ENCODE peak calls at places on chromosome 11, in eight cellular contexts. E is substantia nigra; T is body of pancreas; A is psoas muscle; X is prostate gland; B is CD8-positive, alpha-beta memory T cell; N is adrenal gland; Q is dorsolateral prefrontal cortex. W is an unnamed sample.

GRCh38 chr11:59102259-59102765 is 4.7 kb upstream of the FAM111B start:
- DNase-seq in T (peak), E (peak), N (peak), A (peak), Q (peak), X (peak), B (peak), W (peak)

GRCh38 chr11:8356731-8357504 is 93.2 kb upstream of the LMO1 start:
- DNase-seq in T (peak), Q (peak), X (no peak), A (peak), E (no peak), N (no peak), B (no peak), W (no peak)

GRCh38 chr11:118295834-118296454 is 8.6 kb upstream of the CD3E start:
- DNase-seq in A (no peak), T (peak), E (no peak), N (no peak), Q (no peak), X (peak), B (peak), W (no peak)

GRCh38 chr11:7612661-7613393 is 60.5 kb downstream of the CYB5R2 start:
- DNase-seq in E (no peak), X (no peak), B (no peak), N (no peak), T (peak), A (no peak), Q (no peak), W (no peak)

GRCh38 chr11:76186776-76187279 is 19.5 kb downstream of the WNT11 start:
- DNase-seq in Q (no peak), T (peak), E (no peak), X (no peak), N (peak), B (no peak), A (peak), W (no peak)

GRCh38 chr11:6353367-6353987 is 33.2 kb upstream of the CAVIN3 start:
- DNase-seq in A (peak), E (peak), T (peak), B (peak), X (peak), N (peak), Q (no peak), W (peak)

GRCh38 chr11:69413015-69413801 is 68.3 kb upstream of the LINC01488 start:
- DNase-seq in N (no peak), A (no peak), B (no peak), Q (no peak), E (no peak), T (no peak), X (no peak), W (no peak)

GRCh38 chr11:2559527-2560311 is 114.9 kb downstream of the KCNQ1 start:
- DNase-seq in Q (no peak), X (no peak), N (no peak), T (peak), E (no peak), A (peak), B (no peak), W (no peak)

GRCh38 chr11:119488256-119488995 is 65.5 kb upstream of the THY1 start:
- DNase-seq in Q (peak), X (no peak), T (no peak), B (no peak), E (no peak), N (peak), A (no peak), W (no peak)

GRCh38 chr11:6418958-6419611 is at the start of gene APBB1:
- DNase-seq in E (peak), A (peak), Q (peak), N (peak), B (peak), X (peak), T (peak), W (no peak)

GRCh38 chr11:11396290-11397042 is 43.4 kb upstream of the CSNK2A3 start:
- DNase-seq in E (no peak), B (no peak), A (peak), T (no peak), X (no peak), Q (no peak), N (no peak), W (peak)

GRCh38 chr11:94740083-94740974 is 27.8 kb upstream of the AMOTL1 start:
- DNase-seq in T (peak), Q (peak), E (peak), A (peak), B (no peak), N (peak), X (peak), W (peak)

GRCh38 chr11:120034881-120035620 is 102.9 kb downstream of the TRIM29 start:
- DNase-seq in B (no peak), E (no peak), Q (no peak), T (no peak), X (no peak), A (no peak), N (no peak), W (no peak)

GRCh38 chr11:114353448-114353847 is 46.9 kb downstream of the C11orf71 start:
- DNase-seq in X (no peak), Q (no peak), A (no peak), E (no peak), T (no peak), N (no peak), B (no peak), W (no peak)

GRCh38 chr11:32309541-32310217 is 125.7 kb downstream of the WT1 start:
- DNase-seq in A (no peak), Q (no peak), N (no peak), E (no peak), T (no peak), B (no peak), X (no peak), W (no peak)

GRCh38 chr11:95301497-95301896 is 70.5 kb upstream of the SESN3 start:
- DNase-seq in B (no peak), Q (no peak), X (no peak), N (no peak), E (no peak), A (no peak), T (peak), W (no peak)

GRCh38 chr11:66745356-66746235 is 16.6 kb upstream of the SPTBN2 start:
- DNase-seq in A (no peak), N (peak), B (peak), T (peak), E (no peak), X (peak), Q (peak), W (no peak)

GRCh38 chr11:134290646-134291045 is 14.5 kb downstream of the GLB1L3 start:
- DNase-seq in E (no peak), T (no peak), X (no peak), B (no peak), Q (no peak), N (no peak), A (no peak), W (no peak)

GRCh38 chr11:17351510-17352176 is at the start of gene NCR3LG1:
- DNase-seq in N (peak), Q (peak), X (peak), T (peak), A (peak), E (peak), B (peak), W (peak)

GRCh38 chr11:34266987-34267386 is 90.8 kb downstream of the ABTB2 start:
- DNase-seq in X (no peak), Q (peak), T (no peak), E (peak), A (no peak), N (no peak), B (no peak), W (peak)

GRCh38 chr11:64314146-64314804 is 3.1 kb downstream of the TRMT112 start:
- DNase-seq in N (no peak), Q (no peak), A (no peak), X (no peak), E (no peak), T (no peak), B (no peak), W (no peak)

GRCh38 chr11:66112640-66113098 is 42.6 kb downstream of the PACS1 start:
- DNase-seq in X (no peak), E (no peak), B (no peak), T (peak), Q (no peak), A (no peak), N (no peak), W (no peak)

GRCh38 chr11:121578216-121579063 is 125.7 kb upstream of the SORL1-AS1 start:
- DNase-seq in A (no peak), Q (no peak), T (no peak), E (no peak), B (no peak), X (no peak), N (no peak), W (no peak)

GRCh38 chr11:67634366-67635230 is 4.9 kb upstream of the NUDT8 start:
- DNase-seq in A (no peak), Q (no peak), B (no peak), N (no peak), X (no peak), E (no peak), T (no peak), W (no peak)

GRCh38 chr11:46553746-46554204 is 40.0 kb downstream of the AMBRA1 start:
- DNase-seq in X (no peak), B (no peak), T (no peak), E (no peak), A (no peak), Q (no peak), N (no peak), W (no peak)

GRCh38 chr11:46554205-46555162 is 39.3 kb downstream of the AMBRA1 start:
- DNase-seq in E (no peak), X (peak), A (no peak), N (no peak), T (no peak), Q (no peak), B (no peak), W (no peak)

GRCh38 chr11:46551261-46551660 is 42.6 kb downstream of the AMBRA1 start:
- DNase-seq in Q (no peak), N (no peak), A (no peak), X (no peak), B (no peak), T (no peak), E (no peak), W (no peak)

GRCh38 chr11:46557684-46558151 is 36.1 kb downstream of the AMBRA1 start:
- DNase-seq in Q (no peak), X (no peak), A (no peak), E (no peak), T (no peak), N (no peak), B (no peak), W (no peak)

GRCh38 chr11:46555269-46556054 is 38.4 kb downstream of the AMBRA1 start:
- DNase-seq in T (no peak), X (no peak), B (no peak), A (no peak), N (no peak), E (no peak), Q (no peak), W (no peak)
- H3K27ac ChIP-seq in T (peak), X (peak), B (no peak), A (peak), N (peak), E (no peak), Q (peak), W (no peak)

GRCh38 chr11:60931897-60932296 is 7.6 kb downstream of the TMEM132A start:
- DNase-seq in A (peak), N (no peak), T (no peak), B (no peak), E (no peak), Q (no peak), X (no peak), W (no peak)
- H3K27ac ChIP-seq in A (no peak), N (no peak), T (no peak), B (no peak), E (no peak), Q (no peak), X (no peak), W (no peak)

GRCh38 chr11:46352063-46352841 is 5.0 kb downstream of the DGKZ start:
- DNase-seq in A (peak), B (peak), Q (no peak), N (no peak), X (no peak), T (peak), E (peak), W (no peak)
- H3K27ac ChIP-seq in A (peak), B (peak), Q (peak), N (no peak), X (peak), T (peak), E (peak), W (peak)

DNA sequence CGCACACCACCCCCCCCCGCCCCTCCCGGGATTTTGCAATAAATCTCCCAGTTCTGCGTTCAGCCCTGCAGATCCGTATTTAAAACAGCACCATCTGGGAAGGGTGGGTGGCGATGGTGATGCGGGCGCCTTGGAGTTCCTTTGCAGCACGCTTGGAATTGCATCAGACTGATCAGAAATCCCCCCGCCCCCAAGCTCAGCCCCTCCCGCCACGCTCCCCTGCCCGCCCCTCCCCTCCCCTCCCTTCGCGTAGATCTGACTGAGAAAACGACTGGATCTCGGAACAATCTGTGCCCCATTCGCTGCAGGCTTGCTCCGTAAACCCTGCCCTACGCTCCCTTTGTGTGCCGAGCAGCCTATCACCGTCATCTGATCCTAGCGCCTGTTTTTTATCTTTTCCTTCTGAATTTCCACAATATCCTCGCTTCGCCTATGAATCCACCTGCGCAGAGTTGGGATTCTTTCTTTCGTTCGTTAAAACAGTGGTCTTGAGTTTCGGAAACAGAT is 18.1 kb upstream of the BDNF start:
- DNase-seq in T (peak), Q (peak), X (no peak), A (no peak), N (peak), B (no peak), E (no peak), W (no peak)
- H3K27ac ChIP-seq in T (no peak), Q (no peak), X (no peak), A (no peak), N (no peak), B (no peak), E (no peak), W (no peak)

GRCh38 chr11:129192150-129192549 is at the start of gene ARHGAP32:
- DNase-seq in Q (no peak), X (no peak), B (peak), A (no peak), T (no peak), N (no peak), E (no peak), W (no peak)
- H3K27ac ChIP-seq in Q (no peak), X (peak), B (no peak), A (no peak), T (no peak), N (no peak), E (no peak), W (no peak)

W was measured in caudate nucleus.